ENCODE peak calls at places on chromosomes 4 and X, in four cellular contexts. One of them, this sample, is unnamed.

GRCh38 chr4:173360587-173361221 is 10.1 kb upstream of the SAP30 start:
- DNase-seq in GM23248: peak
- DNase-seq in EH: peak
- DNase-seq in pons: peak
- DNase-seq in this sample: no peak

GRCh38 chr4:8051644-8052043 is 107.0 kb downstream of the ABLIM2 start:
- DNase-seq in EH: no peak
- DNase-seq in pons: no peak
- DNase-seq in GM23248: no peak
- DNase-seq in this sample: no peak

GRCh38 chr4:15420642-15421041 is 7.2 kb upstream of the C1QTNF7 start:
- DNase-seq in pons: peak
- DNase-seq in EH: peak
- DNase-seq in GM23248: peak
- DNase-seq in this sample: no peak

GRCh38 chr4:7515390-7515902 is 80.7 kb upstream of the PSAPL1 start:
- DNase-seq in GM23248: no peak
- DNase-seq in pons: no peak
- DNase-seq in EH: no peak
- DNase-seq in this sample: peak

GRCh38 chrX:119696251-119696890 is 3.4 kb upstream of the SEPTIN6 start:
- DNase-seq in pons: no peak
- DNase-seq in GM23248: no peak
- DNase-seq in EH: no peak
- DNase-seq in this sample: no peak

GRCh38 chrX:150032742-150033141 is 94.5 kb upstream of the EOLA2 start:
- DNase-seq in GM23248: peak
- DNase-seq in pons: no peak
- DNase-seq in EH: peak
- DNase-seq in this sample: no peak

GRCh38 chr4:4386736-4387392 is at the start of gene NSG1:
- DNase-seq in GM23248: peak
- DNase-seq in EH: peak
- DNase-seq in pons: no peak
- DNase-seq in this sample: peak

GRCh38 chrX:134836497-134836968 is 154.3 kb upstream of the SMIM10 start:
- DNase-seq in GM23248: peak
- DNase-seq in pons: no peak
- DNase-seq in EH: peak
- DNase-seq in this sample: no peak

GRCh38 chrX:134669378-134670098 is 11.3 kb upstream of the PLAC1 start:
- DNase-seq in pons: no peak
- DNase-seq in EH: peak
- DNase-seq in GM23248: peak
- DNase-seq in this sample: no peak